ENCODE peak calls at places on chromosomes 12 and 14, in six cellular contexts. One of them, this sample, is unnamed.

GRCh38 chr14:22993517-22993916 is 11.2 kb upstream of the AJUBA start:
- DNase-seq in CD8-positive, alpha-beta T cell: no peak
- DNase-seq in heart left ventricle: no peak
- DNase-seq in GM23248: no peak
- DNase-seq in cardiac fibroblast: no peak
- DNase-seq in psoas muscle: no peak
- DNase-seq in this sample: no peak

GRCh38 chr14:100714205-100714781 is 12.4 kb upstream of the DLK1 start:
- DNase-seq in CD8-positive, alpha-beta T cell: no peak
- DNase-seq in heart left ventricle: no peak
- DNase-seq in GM23248: peak
- DNase-seq in cardiac fibroblast: no peak
- DNase-seq in psoas muscle: peak
- DNase-seq in this sample: no peak

GRCh38 chr12:124913474-124914391 is 717 bp downstream of the UBC start:
- DNase-seq in CD8-positive, alpha-beta T cell: peak
- DNase-seq in heart left ventricle: peak
- DNase-seq in GM23248: peak
- DNase-seq in cardiac fibroblast: peak
- DNase-seq in psoas muscle: peak
- DNase-seq in this sample: peak

GRCh38 chr14:29789475-29789874 is 138.2 kb downstream of the PRKD1 start:
- DNase-seq in CD8-positive, alpha-beta T cell: no peak
- DNase-seq in heart left ventricle: no peak
- DNase-seq in GM23248: no peak
- DNase-seq in cardiac fibroblast: no peak
- DNase-seq in psoas muscle: no peak
- DNase-seq in this sample: no peak

GRCh38 chr14:25014440-25014839 is 35.5 kb downstream of the STXBP6 start:
- DNase-seq in CD8-positive, alpha-beta T cell: no peak
- DNase-seq in heart left ventricle: no peak
- DNase-seq in GM23248: no peak
- DNase-seq in cardiac fibroblast: no peak
- DNase-seq in psoas muscle: no peak
- DNase-seq in this sample: no peak

GRCh38 chr12:15584366-15585041 is 204.7 kb downstream of the EPS8 start:
- DNase-seq in CD8-positive, alpha-beta T cell: no peak
- DNase-seq in heart left ventricle: no peak
- DNase-seq in GM23248: peak
- DNase-seq in cardiac fibroblast: peak
- DNase-seq in psoas muscle: no peak
- DNase-seq in this sample: no peak

GRCh38 chr14:86683525-86683924 is 1153.6 kb downstream of the FLRT2 start:
- DNase-seq in CD8-positive, alpha-beta T cell: no peak
- DNase-seq in heart left ventricle: no peak
- DNase-seq in GM23248: no peak
- DNase-seq in cardiac fibroblast: no peak
- DNase-seq in psoas muscle: no peak
- DNase-seq in this sample: no peak

GRCh38 chr14:95510804-95511203 is 5.6 kb downstream of the SYNE3 start:
- DNase-seq in CD8-positive, alpha-beta T cell: no peak
- DNase-seq in heart left ventricle: no peak
- DNase-seq in GM23248: peak
- DNase-seq in cardiac fibroblast: no peak
- DNase-seq in psoas muscle: no peak
- DNase-seq in this sample: no peak

GRCh38 chr12:92794814-92795213 is 92.0 kb downstream of the PLEKHG7 start:
- DNase-seq in CD8-positive, alpha-beta T cell: no peak
- DNase-seq in heart left ventricle: no peak
- DNase-seq in GM23248: no peak
- DNase-seq in cardiac fibroblast: no peak
- DNase-seq in psoas muscle: no peak
- DNase-seq in this sample: no peak

GRCh38 chr14:75566321-75566720 is 12.1 kb upstream of the FLVCR2 start:
- DNase-seq in CD8-positive, alpha-beta T cell: peak
- DNase-seq in heart left ventricle: no peak
- DNase-seq in GM23248: peak
- DNase-seq in cardiac fibroblast: no peak
- DNase-seq in psoas muscle: no peak
- DNase-seq in this sample: no peak

GRCh38 chr12:1904875-1905274 is 13.6 kb downstream of the CACNA2D4 start:
- DNase-seq in CD8-positive, alpha-beta T cell: no peak
- DNase-seq in heart left ventricle: no peak
- DNase-seq in GM23248: no peak
- DNase-seq in cardiac fibroblast: no peak
- DNase-seq in psoas muscle: no peak
- DNase-seq in this sample: no peak

GRCh38 chr12:1908758-1909157 is 9.7 kb downstream of the CACNA2D4 start:
- DNase-seq in CD8-positive, alpha-beta T cell: no peak
- DNase-seq in heart left ventricle: no peak
- DNase-seq in GM23248: no peak
- DNase-seq in cardiac fibroblast: no peak
- DNase-seq in psoas muscle: no peak
- DNase-seq in this sample: no peak

GRCh38 chr12:1906579-1906978 is 11.9 kb downstream of the CACNA2D4 start:
- DNase-seq in CD8-positive, alpha-beta T cell: no peak
- DNase-seq in heart left ventricle: no peak
- DNase-seq in GM23248: no peak
- DNase-seq in cardiac fibroblast: no peak
- DNase-seq in psoas muscle: no peak
- DNase-seq in this sample: no peak

GRCh38 chr12:1910468-1910867 is 8.0 kb downstream of the CACNA2D4 start:
- DNase-seq in CD8-positive, alpha-beta T cell: no peak
- DNase-seq in heart left ventricle: no peak
- DNase-seq in GM23248: no peak
- DNase-seq in cardiac fibroblast: no peak
- DNase-seq in psoas muscle: no peak
- DNase-seq in this sample: no peak

GRCh38 chr12:1907652-1908611 is 10.5 kb downstream of the CACNA2D4 start:
- DNase-seq in CD8-positive, alpha-beta T cell: no peak
- DNase-seq in heart left ventricle: no peak
- DNase-seq in GM23248: no peak
- DNase-seq in cardiac fibroblast: no peak
- DNase-seq in psoas muscle: no peak
- DNase-seq in this sample: no peak
- H3K4me3 ChIP-seq in CD8-positive, alpha-beta T cell: peak
- H3K4me3 ChIP-seq in heart left ventricle: no peak
- H3K4me3 ChIP-seq in GM23248: no peak
- H3K4me3 ChIP-seq in cardiac fibroblast: no peak
- H3K4me3 ChIP-seq in psoas muscle: no peak
- H3K4me3 ChIP-seq in this sample: no peak

DNA sequence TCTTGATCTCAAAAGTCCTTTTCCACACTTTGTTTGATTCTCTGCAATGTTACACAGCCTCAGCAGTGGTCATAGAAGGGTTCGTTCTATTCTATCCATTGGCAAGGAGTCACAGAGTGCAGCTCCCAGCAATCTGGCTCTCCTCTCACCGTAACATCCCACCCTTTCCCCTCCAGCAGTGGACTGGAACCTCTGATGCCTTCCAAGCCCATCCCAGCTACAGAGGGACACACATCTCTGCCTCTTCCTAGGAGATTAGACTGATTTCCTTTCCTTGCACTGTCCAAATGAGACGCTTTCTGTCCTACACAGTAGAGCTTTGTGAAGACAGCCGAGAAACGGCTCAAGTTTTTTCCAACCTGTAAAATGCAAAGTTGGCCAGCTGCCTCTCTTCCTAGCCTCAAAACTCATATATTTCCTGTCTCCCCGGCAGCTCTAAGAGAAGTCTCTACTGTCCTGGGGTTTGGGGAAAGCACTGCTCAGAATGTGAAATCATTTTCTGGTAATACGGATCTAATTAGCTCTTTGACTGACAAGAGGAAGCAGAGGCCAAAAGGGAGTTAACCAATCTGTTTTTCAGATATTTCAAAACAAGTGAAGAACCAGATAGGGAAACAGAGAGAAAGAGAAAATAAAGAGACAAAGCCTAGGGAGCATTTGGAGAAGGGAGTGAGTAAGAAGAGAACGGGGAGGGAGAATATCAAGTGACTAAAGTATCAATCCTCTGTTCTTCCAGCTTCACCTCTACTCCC is 528 bp downstream of the NINJ2 start:
- DNase-seq in CD8-positive, alpha-beta T cell: no peak
- DNase-seq in heart left ventricle: no peak
- DNase-seq in GM23248: peak
- DNase-seq in cardiac fibroblast: peak
- DNase-seq in psoas muscle: no peak
- DNase-seq in this sample: no peak
- H3K4me3 ChIP-seq in CD8-positive, alpha-beta T cell: no peak
- H3K4me3 ChIP-seq in heart left ventricle: peak
- H3K4me3 ChIP-seq in GM23248: peak
- H3K4me3 ChIP-seq in cardiac fibroblast: peak
- H3K4me3 ChIP-seq in psoas muscle: peak
- H3K4me3 ChIP-seq in this sample: no peak

DNA sequence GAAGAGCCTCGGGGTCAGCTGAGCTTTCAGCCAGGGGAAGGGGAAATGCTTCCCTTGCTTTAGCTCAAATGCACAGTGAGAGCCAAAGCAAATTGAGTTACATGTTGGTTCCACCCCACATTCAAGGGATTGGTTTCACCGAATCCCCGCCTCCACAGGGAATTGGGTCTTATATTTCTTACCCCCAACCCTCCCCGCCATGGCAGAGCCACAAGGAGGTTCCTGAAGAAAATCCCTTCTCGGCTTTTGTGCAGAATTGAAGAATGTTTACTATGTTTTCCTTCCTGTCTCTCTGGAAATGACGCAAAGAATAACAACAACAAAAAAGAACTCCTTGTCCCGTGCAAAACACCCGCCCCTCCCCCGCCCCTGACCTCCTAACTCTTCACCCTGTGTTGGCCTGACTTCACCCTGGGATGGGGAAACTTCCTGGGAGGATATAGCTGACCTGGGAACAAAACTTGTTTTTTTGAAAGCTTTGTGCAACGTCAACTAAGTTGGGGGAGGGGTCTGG is 21.9 kb upstream of the CIPC start:
- DNase-seq in CD8-positive, alpha-beta T cell: no peak
- DNase-seq in heart left ventricle: peak
- DNase-seq in GM23248: no peak
- DNase-seq in cardiac fibroblast: peak
- DNase-seq in psoas muscle: peak
- DNase-seq in this sample: no peak
- H3K4me3 ChIP-seq in CD8-positive, alpha-beta T cell: no peak
- H3K4me3 ChIP-seq in heart left ventricle: peak
- H3K4me3 ChIP-seq in GM23248: no peak
- H3K4me3 ChIP-seq in cardiac fibroblast: peak
- H3K4me3 ChIP-seq in psoas muscle: peak
- H3K4me3 ChIP-seq in this sample: no peak

DNA sequence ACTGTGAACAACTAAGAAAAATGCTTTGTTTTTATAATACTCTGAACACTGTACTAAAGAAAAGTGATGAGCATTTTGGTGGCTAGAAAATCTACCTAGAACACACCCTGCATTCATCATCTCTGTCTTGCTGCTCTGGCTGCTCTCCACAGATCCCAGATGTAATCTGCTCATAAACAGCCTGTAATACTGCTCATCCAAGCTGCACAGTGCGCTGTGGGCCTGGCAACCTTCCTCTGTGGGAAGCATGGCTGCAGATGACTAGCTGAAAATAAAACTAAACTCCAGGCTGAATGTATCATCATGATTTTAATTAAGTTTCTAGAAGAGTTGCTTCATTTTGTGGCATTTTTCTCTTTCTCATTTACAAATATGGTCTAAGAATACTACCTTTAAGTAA is 200.7 kb downstream of the SLC2A13 start:
- DNase-seq in CD8-positive, alpha-beta T cell: no peak
- DNase-seq in heart left ventricle: peak
- DNase-seq in GM23248: peak
- DNase-seq in cardiac fibroblast: peak
- DNase-seq in psoas muscle: peak
- DNase-seq in this sample: no peak
- H3K4me3 ChIP-seq in CD8-positive, alpha-beta T cell: no peak
- H3K4me3 ChIP-seq in heart left ventricle: no peak
- H3K4me3 ChIP-seq in GM23248: no peak
- H3K4me3 ChIP-seq in cardiac fibroblast: no peak
- H3K4me3 ChIP-seq in psoas muscle: no peak
- H3K4me3 ChIP-seq in this sample: no peak

GRCh38 chr12:93802698-93803097 is 125.5 kb downstream of the CRADD start:
- DNase-seq in CD8-positive, alpha-beta T cell: no peak
- DNase-seq in heart left ventricle: no peak
- DNase-seq in GM23248: peak
- DNase-seq in cardiac fibroblast: peak
- DNase-seq in psoas muscle: no peak
- DNase-seq in this sample: no peak
- H3K4me3 ChIP-seq in CD8-positive, alpha-beta T cell: no peak
- H3K4me3 ChIP-seq in heart left ventricle: no peak
- H3K4me3 ChIP-seq in GM23248: no peak
- H3K4me3 ChIP-seq in cardiac fibroblast: no peak
- H3K4me3 ChIP-seq in psoas muscle: peak
- H3K4me3 ChIP-seq in this sample: no peak

GRCh38 chr12:57475271-57476161 is 4.2 kb downstream of the ARHGAP9 start:
- DNase-seq in CD8-positive, alpha-beta T cell: no peak
- DNase-seq in heart left ventricle: peak
- DNase-seq in GM23248: peak
- DNase-seq in cardiac fibroblast: peak
- DNase-seq in psoas muscle: peak
- DNase-seq in this sample: no peak

GRCh38 chr12:57474430-57474829 is 5.2 kb downstream of the ARHGAP9 start:
- DNase-seq in CD8-positive, alpha-beta T cell: no peak
- DNase-seq in heart left ventricle: no peak
- DNase-seq in GM23248: no peak
- DNase-seq in cardiac fibroblast: no peak
- DNase-seq in psoas muscle: no peak
- DNase-seq in this sample: no peak

GRCh38 chr12:57473886-57474285 is 5.8 kb downstream of the ARHGAP9 start:
- DNase-seq in CD8-positive, alpha-beta T cell: no peak
- DNase-seq in heart left ventricle: no peak
- DNase-seq in GM23248: no peak
- DNase-seq in cardiac fibroblast: no peak
- DNase-seq in psoas muscle: no peak
- DNase-seq in this sample: no peak

GRCh38 chr12:57473392-57473791 is 6.3 kb downstream of the ARHGAP9 start:
- DNase-seq in CD8-positive, alpha-beta T cell: no peak
- DNase-seq in heart left ventricle: no peak
- DNase-seq in GM23248: no peak
- DNase-seq in cardiac fibroblast: no peak
- DNase-seq in psoas muscle: no peak
- DNase-seq in this sample: no peak

DNA sequence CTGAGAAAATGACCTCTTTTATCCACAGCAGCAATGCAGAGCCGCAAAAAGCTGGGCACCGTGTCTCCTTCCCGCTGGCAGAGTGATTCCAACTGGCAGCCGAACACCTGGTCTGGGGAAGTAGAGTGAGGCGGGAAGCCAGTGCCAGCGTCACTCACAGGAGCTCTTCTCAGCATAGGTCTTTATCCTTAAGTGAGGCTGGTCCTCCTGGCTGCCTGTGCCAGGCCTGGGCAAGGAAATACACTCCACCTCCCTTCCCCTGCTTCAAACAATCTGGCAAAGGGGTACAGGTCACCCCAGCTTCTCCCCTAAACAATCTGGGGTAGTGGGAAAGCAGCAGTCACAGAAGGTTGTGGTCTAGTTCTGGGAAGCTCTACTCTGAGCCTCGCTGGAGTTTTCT is 4.8 kb downstream of the ARHGAP9 start:
- DNase-seq in CD8-positive, alpha-beta T cell: no peak
- DNase-seq in heart left ventricle: no peak
- DNase-seq in GM23248: no peak
- DNase-seq in cardiac fibroblast: no peak
- DNase-seq in psoas muscle: no peak
- DNase-seq in this sample: no peak
- H3K4me3 ChIP-seq in CD8-positive, alpha-beta T cell: no peak
- H3K4me3 ChIP-seq in heart left ventricle: no peak
- H3K4me3 ChIP-seq in GM23248: no peak
- H3K4me3 ChIP-seq in cardiac fibroblast: no peak
- H3K4me3 ChIP-seq in psoas muscle: peak
- H3K4me3 ChIP-seq in this sample: no peak

GRCh38 chr12:112116232-112117060 is 7.9 kb upstream of the NAA25 start:
- DNase-seq in CD8-positive, alpha-beta T cell: no peak
- DNase-seq in heart left ventricle: peak
- DNase-seq in GM23248: peak
- DNase-seq in cardiac fibroblast: peak
- DNase-seq in psoas muscle: peak
- DNase-seq in this sample: peak
- H3K4me3 ChIP-seq in CD8-positive, alpha-beta T cell: no peak
- H3K4me3 ChIP-seq in heart left ventricle: no peak
- H3K4me3 ChIP-seq in GM23248: peak
- H3K4me3 ChIP-seq in cardiac fibroblast: no peak
- H3K4me3 ChIP-seq in psoas muscle: peak
- H3K4me3 ChIP-seq in this sample: no peak